ENCODE peak calls at places on chromosomes 11 and 22, in seven cellular contexts. U is H54; H is activated CD4-positive, alpha-beta T cell treated with anti-CD3 and anti-CD28 coated beads for 24 hours; V is ACHN; P is naive B cell; S is HT1080; M is stimulated activated CD4-positive, alpha-beta T cell treated with anti-CD3 and anti-CD28 coated beads, Interleukin-2, amount 100 ng/mL, for 48 hours. Q is an unnamed sample.

GRCh38 chr22:43507235-43507634 is 95.4 kb downstream of the MPPED1 start:
- DNase-seq in H (no peak), M (no peak), P (no peak), U (no peak), V (no peak), S (no peak), Q (no peak)

GRCh38 chr22:28029201-28029948 is 110.3 kb upstream of the PITPNB start:
- DNase-seq in S (peak; percentile 92), M (no peak), V (no peak), U (peak; percentile 80), P (no peak), H (no peak), Q (no peak)

GRCh38 chr11:63560506-63561179 is 2.5 kb downstream of the PLAAT2 start:
- DNase-seq in V (peak; percentile 22), H (no peak), S (peak; percentile 49), M (no peak), P (no peak), U (peak; percentile 59), Q (no peak)

GRCh38 chr11:35466058-35466457 is 46.7 kb upstream of the SLC1A2 start:
- DNase-seq in S (no peak), M (no peak), U (no peak), P (no peak), H (no peak), V (no peak), Q (no peak)

GRCh38 chr11:62005231-62005661 is 37.8 kb upstream of the FTH1 start:
- DNase-seq in V (no peak), H (no peak), M (no peak), P (no peak), S (no peak), U (no peak), Q (no peak)

GRCh38 chr22:36343070-36343719 is 44.6 kb downstream of the MYH9 start:
- DNase-seq in U (no peak), M (no peak), P (no peak), H (no peak), S (no peak), V (no peak), Q (no peak)

GRCh38 chr22:40345271-40345670 is 1.0 kb upstream of the ADSL start:
- DNase-seq in V (peak; percentile 52), H (no peak), M (no peak), P (no peak), U (peak; percentile 8), S (peak; percentile 67), Q (no peak)

GRCh38 chr11:102283088-102283487 is 34.2 kb upstream of the BIRC3 start:
- DNase-seq in U (no peak), S (no peak), M (no peak), V (no peak), P (no peak), H (no peak), Q (no peak)

GRCh38 chr11:19365743-19366410 is 125.1 kb upstream of the E2F8 start:
- DNase-seq in M (no peak), H (no peak), U (no peak), P (no peak), V (no peak), S (no peak), Q (no peak)